ENCODE peak calls at places on chromosomes 7 and 10, in four cellular contexts. K is GM12892; E is CD8-positive, alpha-beta T cell; Z is AG08396. M is an unnamed sample.
A peak's percentile ranks its signal among the peaks of the same experiment; 100 is the strongest.

GRCh38 chr7:111587715-111588433 is 25.6 kb upstream of the IMMP2L start:
- DNase-seq in E (no peak), Z (peak; percentile 28), K (no peak), M (no peak)

GRCh38 chr10:92123031-92123450 is 167.8 kb downstream of the CPEB3 start:
- DNase-seq in E (no peak), Z (no peak), K (no peak), M (no peak)

GRCh38 chr10:44278669-44279337 is 106.1 kb downstream of the CXCL12 start:
- DNase-seq in Z (no peak), E (no peak), K (no peak), M (no peak)

GRCh38 chr7:106982415-106982814 is 62.1 kb upstream of the PRKAR2B start:
- DNase-seq in E (no peak), Z (no peak), K (no peak), M (no peak)

GRCh38 chr10:71708301-71708703 is 11.3 kb downstream of the C10orf105 start:
- DNase-seq in E (peak; percentile 72), Z (peak; percentile 72), K (peak; percentile 68), M (peak; percentile 58)

GRCh38 chr7:152025937-152026890 is 740 bp downstream of the GALNT11 start:
- DNase-seq in K (no peak), Z (no peak), E (no peak), M (no peak)

GRCh38 chr7:100682228-100682741 is 8.7 kb downstream of the GNB2 start:
- DNase-seq in Z (peak; percentile 17), E (no peak), K (peak; percentile 19), M (no peak)

GRCh38 chr7:55056577-55057480 is 38.0 kb downstream of the EGFR start:
- DNase-seq in E (no peak), K (no peak), Z (no peak), M (no peak)

GRCh38 chr10:116545122-116545521 is 609 bp upstream of the PNLIP start:
- DNase-seq in Z (no peak), K (no peak), E (no peak), M (no peak)

GRCh38 chr7:153640586-153640985 is 411.6 kb upstream of the DPP6 start:
- DNase-seq in K (no peak), E (no peak), Z (no peak), M (no peak)

M was measured in stimulated activated naive CD4-positive, alpha-beta T cell.